ENCODE peak calls at places on chromosome 9, in four cellular contexts. H is ACHN, G is Ammon's horn, U is type B pancreatic cell. D is an unnamed sample.

GRCh38 chr9:106892632-106893031 is 29.7 kb downstream of the ZNF462 start:
- DNase-seq in H (peak; percentile 96), G (no peak), U (no peak), D (peak; percentile 99)

GRCh38 chr9:33429256-33430080 is 17.9 kb downstream of the AQP3 start:
- DNase-seq in H (no peak), G (no peak), U (no peak), D (no peak)

GRCh38 chr9:120310035-120310434 is 269.9 kb downstream of the CDK5RAP2 start:
- DNase-seq in H (no peak), G (no peak), U (no peak), D (no peak)

GRCh38 chr9:135756576-135756975 is 54.6 kb downstream of the KCNT1 start:
- DNase-seq in H (no peak), G (no peak), U (no peak), D (no peak)

GRCh38 chr9:72428329-72428728 is 63.3 kb upstream of the ZFAND5 start:
- DNase-seq in H (no peak), G (no peak), U (no peak), D (no peak)

GRCh38 chr9:110520120-110520701 is 59.3 kb downstream of the SVEP1 start:
- DNase-seq in H (no peak), G (no peak), U (no peak), D (no peak)

GRCh38 chr9:2116073-2116472 is 100.9 kb downstream of the SMARCA2 start:
- DNase-seq in H (peak; percentile 33), G (no peak), U (no peak), D (no peak)

GRCh38 chr9:10706788-10707187 is 94.0 kb upstream of the PTPRD start:
- DNase-seq in H (no peak), G (no peak), U (no peak), D (no peak)

GRCh38 chr9:91562412-91562811 is 138.8 kb upstream of the NFIL3 start:
- DNase-seq in H (no peak), G (no peak), U (no peak), D (no peak)

GRCh38 chr9:135976531-135976930 is 15.4 kb upstream of the UBAC1 start:
- DNase-seq in H (no peak), G (no peak), U (no peak), D (no peak)

GRCh38 chr9:130156672-130157071 is 15.5 kb upstream of the NCS1 start:
- DNase-seq in H (peak; percentile 16), G (peak; percentile 44), U (no peak), D (no peak)

GRCh38 chr9:131500939-131501541 is 1.7 kb upstream of the POMT1 start:
- DNase-seq in H (peak; percentile 57), G (no peak), U (no peak), D (peak; percentile 80)

GRCh38 chr9:22278426-22278825 is 168.2 kb upstream of the DMRTA1 start:
- DNase-seq in H (no peak), G (no peak), U (no peak), D (peak; percentile 14)

GRCh38 chr9:132647806-132648205 is 22.0 kb downstream of the DDX31 start:
- DNase-seq in H (no peak), G (no peak), U (no peak), D (no peak)

GRCh38 chr9:100671811-100672305 is 94.0 kb downstream of the CAVIN4 start:
- DNase-seq in H (no peak), G (no peak), U (no peak), D (no peak)

GRCh38 chr9:14021871-14022525 is 291.9 kb downstream of the NFIB start:
- DNase-seq in H (no peak), G (no peak), U (no peak), D (no peak)

GRCh38 chr9:70760228-70760627 is 345.8 kb upstream of the KLF9 start:
- DNase-seq in H (no peak), G (no peak), U (no peak), D (no peak)

GRCh38 chr9:6877671-6878161 is 119.9 kb downstream of the KDM4C start:
- DNase-seq in H (peak; percentile 84), G (no peak), U (no peak), D (no peak)

GRCh38 chr9:16928179-16928945 is 57.9 kb upstream of the BNC2 start:
- DNase-seq in H (peak; percentile 62), G (no peak), U (no peak), D (no peak)

GRCh38 chr9:35487066-35487465 is 2.8 kb upstream of the RUSC2 start:
- DNase-seq in H (no peak), G (no peak), U (no peak), D (no peak)

GRCh38 chr9:106228861-106229260 is 534.5 kb downstream of the TMEM38B start:
- DNase-seq in H (no peak), G (peak; percentile 61), U (no peak), D (no peak)

GRCh38 chr9:116074658-116075057 is 78.9 kb upstream of the PAPPA start:
- DNase-seq in H (no peak), G (no peak), U (no peak), D (peak; percentile 36)

GRCh38 chr9:971901-972511 is 4.4 kb upstream of the DMRT3 start:
- DNase-seq in H (no peak), G (no peak), U (no peak), D (peak; percentile 32)

GRCh38 chr9:1083325-1083913 is 33.3 kb downstream of the DMRT2 start:
- DNase-seq in H (no peak), G (peak; percentile 88), U (peak; percentile 72), D (peak; percentile 35)

GRCh38 chr9:38336341-38336740 is 56.2 kb upstream of the ALDH1B1 start:
- DNase-seq in H (no peak), G (no peak), U (no peak), D (no peak)

GRCh38 chr9:77826116-77826515 is 178.0 kb upstream of the GNA14 start:
- DNase-seq in H (no peak), G (no peak), U (no peak), D (no peak)

GRCh38 chr9:75378036-75378435 is 289.7 kb downstream of the OSTF1 start:
- DNase-seq in H (no peak), G (no peak), U (no peak), D (no peak)

GRCh38 chr9:91758491-91758981 is 191.5 kb downstream of the ROR2 start:
- DNase-seq in H (peak; percentile 49), G (no peak), U (no peak), D (peak; percentile 48)

GRCh38 chr9:22440841-22441240 is 5.8 kb upstream of the DMRTA1 start:
- DNase-seq in H (no peak), G (no peak), U (no peak), D (no peak)

GRCh38 chr9:29865764-29866313 is 2292.6 kb upstream of the C9orf72 start:
- DNase-seq in H (no peak), G (no peak), U (no peak), D (no peak)

GRCh38 chr9:29349050-29349449 is 1775.8 kb upstream of the C9orf72 start:
- DNase-seq in H (no peak), G (no peak), U (no peak), D (no peak)

GRCh38 chr9:133888779-133889491 is 103.2 kb downstream of the VAV2 start:
- DNase-seq in H (no peak), G (peak; percentile 43), U (no peak), D (no peak)

GRCh38 chr9:91211919-91212318 is 149.8 kb downstream of the AUH start:
- DNase-seq in H (no peak), G (no peak), U (no peak), D (no peak)

GRCh38 chr9:93346240-93347112 is 105.0 kb upstream of the FAM120A start:
- DNase-seq in H (no peak), G (peak; percentile 31), U (no peak), D (no peak)

GRCh38 chr9:98652741-98653140 is 56.0 kb downstream of the GABBR2 start:
- DNase-seq in H (no peak), G (no peak), U (no peak), D (no peak)

GRCh38 chr9:110875275-110875674 is 163.0 kb downstream of the LPAR1 start:
- DNase-seq in H (no peak), G (peak; percentile 81), U (no peak), D (no peak)

GRCh38 chr9:129894106-129894823 is 59.0 kb downstream of the USP20 start:
- DNase-seq in H (no peak), G (no peak), U (no peak), D (no peak)

GRCh38 chr9:75084081-75084672 is 3.8 kb downstream of the NMRK1 start:
- DNase-seq in H (no peak), G (no peak), U (no peak), D (no peak)

D was measured in RWPE1.